ENCODE peak calls at places on chromosomes 4 and X, in five cellular contexts. W is ACHN; B is stimulated activated CD4-positive, alpha-beta T cell treated with anti-CD3 and anti-CD28 coated beads, TNF-alpha, amount 100 ng/mL, for 4 hours; K is activated CD8-positive, alpha-beta memory T cell treated with anti-CD3 and anti-CD28 coated beads for 1 hour; G is NCI-H2171. R is an unnamed sample.

GRCh38 chr4:62279689-62280088 is 1079.6 kb downstream of the ADGRL3 start:
- DNase-seq in G (no peak), W (no peak), B (no peak), K (no peak), R (no peak)

GRCh38 chrX:150694738-150695410 is 1.7 kb downstream of the MTMR1 start:
- DNase-seq in W (no peak), B (no peak), K (no peak), G (no peak), R (no peak)

GRCh38 chr4:4637710-4638109 is 95.9 kb upstream of the STX18 start:
- DNase-seq in G (no peak), W (no peak), K (no peak), B (no peak), R (no peak)

GRCh38 chrX:101260435-101260834 is 30.7 kb downstream of the TAF7L start:
- DNase-seq in B (no peak), W (no peak), K (no peak), G (no peak), R (no peak)

GRCh38 chrX:12974217-12974796 is 603 bp upstream of the TMSB4X start:
- DNase-seq in K (no peak), W (peak), G (no peak), B (no peak), R (no peak)

GRCh38 chrX:71251456-71251973 is 2.4 kb downstream of the ZMYM3 start:
- DNase-seq in G (no peak), B (no peak), K (no peak), W (no peak), R (no peak)

GRCh38 chr4:53196872-53197759 is 168.7 kb downstream of the SCFD2 start:
- DNase-seq in K (no peak), B (no peak), G (peak), W (peak), R (peak)

GRCh38 chr4:98659106-98659592 is 738 bp upstream of the TSPAN5 start:
- DNase-seq in W (peak), G (no peak), B (no peak), K (no peak), R (no peak)

GRCh38 chrX:110407910-110408545 is 49.4 kb downstream of the RTL9 start:
- DNase-seq in B (peak), G (peak), W (peak), K (peak), R (no peak)

GRCh38 chr4:71607780-71608673 is 175.9 kb downstream of the GC start:
- DNase-seq in W (peak), B (no peak), K (no peak), G (no peak), R (peak)

GRCh38 chr4:128394778-128395177 is 107.2 kb upstream of the PGRMC2 start:
- DNase-seq in K (no peak), W (no peak), B (no peak), G (no peak), R (no peak)

GRCh38 chr4:15231265-15232091 is 196.4 kb upstream of the C1QTNF7 start:
- DNase-seq in K (peak), W (peak), B (peak), G (no peak), R (no peak)

R was measured in kidney epithelial cell.